ENCODE peak calls at places on chromosomes 11 and 22, in nine cellular contexts. One of them, this sample, is unnamed.

GRCh38 chr22:50046019-50046415 is 12.1 kb downstream of the TTLL8 start:
- DNase-seq in HuH-7.5: no peak
- DNase-seq in stimulated activated CD8-positive, alpha-beta memory T cell treated with anti-CD3 and anti-CD28 coated beads, Interleukin-7, amount 100 ng/mL, for 48 hours: no peak
- DNase-seq in AG10803: no peak
- DNase-seq in nucleus accumbens: no peak
- DNase-seq in Caki2: no peak
- DNase-seq in immature natural killer cell: no peak
- DNase-seq in iPS-NIHi11: no peak
- DNase-seq in ELR: no peak
- DNase-seq in this sample: no peak

GRCh38 chr11:46676436-46677158 is 23.8 kb downstream of the ARHGAP1 start:
- DNase-seq in HuH-7.5: no peak
- DNase-seq in stimulated activated CD8-positive, alpha-beta memory T cell treated with anti-CD3 and anti-CD28 coated beads, Interleukin-7, amount 100 ng/mL, for 48 hours: no peak
- DNase-seq in AG10803: no peak
- DNase-seq in nucleus accumbens: no peak
- DNase-seq in Caki2: no peak
- DNase-seq in immature natural killer cell: no peak
- DNase-seq in iPS-NIHi11: no peak
- DNase-seq in ELR: no peak
- DNase-seq in this sample: no peak

GRCh38 chr11:109784536-109784935 is 308.7 kb upstream of the ZC3H12C start:
- DNase-seq in HuH-7.5: no peak
- DNase-seq in stimulated activated CD8-positive, alpha-beta memory T cell treated with anti-CD3 and anti-CD28 coated beads, Interleukin-7, amount 100 ng/mL, for 48 hours: no peak
- DNase-seq in AG10803: no peak
- DNase-seq in nucleus accumbens: no peak
- DNase-seq in Caki2: no peak
- DNase-seq in immature natural killer cell: no peak
- DNase-seq in iPS-NIHi11: no peak
- DNase-seq in ELR: no peak
- DNase-seq in this sample: no peak

GRCh38 chr11:20238712-20239111 is 78.4 kb upstream of the DBX1 start:
- DNase-seq in HuH-7.5: no peak
- DNase-seq in stimulated activated CD8-positive, alpha-beta memory T cell treated with anti-CD3 and anti-CD28 coated beads, Interleukin-7, amount 100 ng/mL, for 48 hours: no peak
- DNase-seq in AG10803: no peak
- DNase-seq in nucleus accumbens: no peak
- DNase-seq in Caki2: no peak
- DNase-seq in immature natural killer cell: no peak
- DNase-seq in iPS-NIHi11: no peak
- DNase-seq in ELR: no peak
- DNase-seq in this sample: no peak

GRCh38 chr22:50371101-50371648 is 28.0 kb downstream of the PPP6R2 start:
- DNase-seq in HuH-7.5: no peak
- DNase-seq in stimulated activated CD8-positive, alpha-beta memory T cell treated with anti-CD3 and anti-CD28 coated beads, Interleukin-7, amount 100 ng/mL, for 48 hours: no peak
- DNase-seq in AG10803: no peak
- DNase-seq in nucleus accumbens: no peak
- DNase-seq in Caki2: no peak
- DNase-seq in immature natural killer cell: no peak
- DNase-seq in iPS-NIHi11: no peak
- DNase-seq in ELR: no peak
- DNase-seq in this sample: no peak

GRCh38 chr11:83610996-83611395 is 324.8 kb upstream of the CCDC90B start:
- DNase-seq in HuH-7.5: no peak
- DNase-seq in stimulated activated CD8-positive, alpha-beta memory T cell treated with anti-CD3 and anti-CD28 coated beads, Interleukin-7, amount 100 ng/mL, for 48 hours: no peak
- DNase-seq in AG10803: no peak
- DNase-seq in nucleus accumbens: no peak
- DNase-seq in Caki2: no peak
- DNase-seq in immature natural killer cell: no peak
- DNase-seq in iPS-NIHi11: no peak
- DNase-seq in ELR: no peak
- DNase-seq in this sample: no peak

GRCh38 chr22:23156286-23156685 is 11.0 kb downstream of the RAB36 start:
- DNase-seq in HuH-7.5: no peak
- DNase-seq in stimulated activated CD8-positive, alpha-beta memory T cell treated with anti-CD3 and anti-CD28 coated beads, Interleukin-7, amount 100 ng/mL, for 48 hours: no peak
- DNase-seq in AG10803: no peak
- DNase-seq in nucleus accumbens: no peak
- DNase-seq in Caki2: no peak
- DNase-seq in immature natural killer cell: no peak
- DNase-seq in iPS-NIHi11: peak; percentile 68
- DNase-seq in ELR: no peak
- DNase-seq in this sample: no peak

GRCh38 chr11:10309163-10310093 is 4.6 kb downstream of the ADM start:
- DNase-seq in HuH-7.5: no peak
- DNase-seq in stimulated activated CD8-positive, alpha-beta memory T cell treated with anti-CD3 and anti-CD28 coated beads, Interleukin-7, amount 100 ng/mL, for 48 hours: no peak
- DNase-seq in AG10803: peak; percentile 99
- DNase-seq in nucleus accumbens: no peak
- DNase-seq in Caki2: peak; percentile 74
- DNase-seq in immature natural killer cell: no peak
- DNase-seq in iPS-NIHi11: no peak
- DNase-seq in ELR: peak; percentile 79
- DNase-seq in this sample: peak; percentile 94

GRCh38 chr22:39416319-39416718 is 16.7 kb downstream of the TAB1 start:
- DNase-seq in HuH-7.5: no peak
- DNase-seq in stimulated activated CD8-positive, alpha-beta memory T cell treated with anti-CD3 and anti-CD28 coated beads, Interleukin-7, amount 100 ng/mL, for 48 hours: no peak
- DNase-seq in AG10803: no peak
- DNase-seq in nucleus accumbens: no peak
- DNase-seq in Caki2: no peak
- DNase-seq in immature natural killer cell: no peak
- DNase-seq in iPS-NIHi11: no peak
- DNase-seq in ELR: no peak
- DNase-seq in this sample: no peak

GRCh38 chr11:100630898-100631297 is 56.2 kb upstream of the ARHGAP42 start:
- DNase-seq in HuH-7.5: no peak
- DNase-seq in stimulated activated CD8-positive, alpha-beta memory T cell treated with anti-CD3 and anti-CD28 coated beads, Interleukin-7, amount 100 ng/mL, for 48 hours: no peak
- DNase-seq in AG10803: no peak
- DNase-seq in nucleus accumbens: no peak
- DNase-seq in Caki2: no peak
- DNase-seq in immature natural killer cell: no peak
- DNase-seq in iPS-NIHi11: no peak
- DNase-seq in ELR: no peak
- DNase-seq in this sample: no peak

GRCh38 chr11:70415176-70415575 is 16.8 kb downstream of the CTTN start:
- DNase-seq in HuH-7.5: no peak
- DNase-seq in stimulated activated CD8-positive, alpha-beta memory T cell treated with anti-CD3 and anti-CD28 coated beads, Interleukin-7, amount 100 ng/mL, for 48 hours: no peak
- DNase-seq in AG10803: peak; percentile 84
- DNase-seq in nucleus accumbens: no peak
- DNase-seq in Caki2: no peak
- DNase-seq in immature natural killer cell: no peak
- DNase-seq in iPS-NIHi11: no peak
- DNase-seq in ELR: peak; percentile 89
- DNase-seq in this sample: peak; percentile 73

GRCh38 chr11:71155846-71156245 is 96.5 kb downstream of the SHANK2 start:
- DNase-seq in HuH-7.5: no peak
- DNase-seq in stimulated activated CD8-positive, alpha-beta memory T cell treated with anti-CD3 and anti-CD28 coated beads, Interleukin-7, amount 100 ng/mL, for 48 hours: no peak
- DNase-seq in AG10803: no peak
- DNase-seq in nucleus accumbens: no peak
- DNase-seq in Caki2: no peak
- DNase-seq in immature natural killer cell: no peak
- DNase-seq in iPS-NIHi11: no peak
- DNase-seq in ELR: no peak
- DNase-seq in this sample: no peak

GRCh38 chr11:14974723-14975587 is 2.8 kb upstream of the CALCA start:
- DNase-seq in HuH-7.5: peak; percentile 63
- DNase-seq in stimulated activated CD8-positive, alpha-beta memory T cell treated with anti-CD3 and anti-CD28 coated beads, Interleukin-7, amount 100 ng/mL, for 48 hours: peak; percentile 36
- DNase-seq in AG10803: peak; percentile 23
- DNase-seq in nucleus accumbens: no peak
- DNase-seq in Caki2: no peak
- DNase-seq in immature natural killer cell: no peak
- DNase-seq in iPS-NIHi11: peak; percentile 54
- DNase-seq in ELR: peak; percentile 55
- DNase-seq in this sample: no peak

GRCh38 chr11:120254788-120255518 is 15.0 kb downstream of the POU2F3 start:
- DNase-seq in HuH-7.5: no peak
- DNase-seq in stimulated activated CD8-positive, alpha-beta memory T cell treated with anti-CD3 and anti-CD28 coated beads, Interleukin-7, amount 100 ng/mL, for 48 hours: no peak
- DNase-seq in AG10803: no peak
- DNase-seq in nucleus accumbens: no peak
- DNase-seq in Caki2: no peak
- DNase-seq in immature natural killer cell: no peak
- DNase-seq in iPS-NIHi11: peak; percentile 82
- DNase-seq in ELR: no peak
- DNase-seq in this sample: no peak

GRCh38 chr11:11964774-11965150 is 43.7 kb downstream of the DKK3 start:
- DNase-seq in HuH-7.5: no peak
- DNase-seq in stimulated activated CD8-positive, alpha-beta memory T cell treated with anti-CD3 and anti-CD28 coated beads, Interleukin-7, amount 100 ng/mL, for 48 hours: no peak
- DNase-seq in AG10803: no peak
- DNase-seq in nucleus accumbens: no peak
- DNase-seq in Caki2: no peak
- DNase-seq in immature natural killer cell: no peak
- DNase-seq in iPS-NIHi11: no peak
- DNase-seq in ELR: no peak
- DNase-seq in this sample: no peak

GRCh38 chr22:44698531-44699421 is 3.2 kb upstream of the PRR5 start:
- DNase-seq in HuH-7.5: no peak
- DNase-seq in stimulated activated CD8-positive, alpha-beta memory T cell treated with anti-CD3 and anti-CD28 coated beads, Interleukin-7, amount 100 ng/mL, for 48 hours: no peak
- DNase-seq in AG10803: peak; percentile 99
- DNase-seq in nucleus accumbens: no peak
- DNase-seq in Caki2: peak; percentile 87
- DNase-seq in immature natural killer cell: peak; percentile 29
- DNase-seq in iPS-NIHi11: peak; percentile 44
- DNase-seq in ELR: peak; percentile 72
- DNase-seq in this sample: peak; percentile 96

GRCh38 chr11:70715636-70716035 is 317.3 kb downstream of the CTTN start:
- DNase-seq in HuH-7.5: no peak
- DNase-seq in stimulated activated CD8-positive, alpha-beta memory T cell treated with anti-CD3 and anti-CD28 coated beads, Interleukin-7, amount 100 ng/mL, for 48 hours: no peak
- DNase-seq in AG10803: no peak
- DNase-seq in nucleus accumbens: no peak
- DNase-seq in Caki2: no peak
- DNase-seq in immature natural killer cell: no peak
- DNase-seq in iPS-NIHi11: no peak
- DNase-seq in ELR: no peak
- DNase-seq in this sample: no peak

GRCh38 chr11:45673441-45673840 is 8.0 kb upstream of the CHST1 start:
- DNase-seq in HuH-7.5: no peak
- DNase-seq in stimulated activated CD8-positive, alpha-beta memory T cell treated with anti-CD3 and anti-CD28 coated beads, Interleukin-7, amount 100 ng/mL, for 48 hours: no peak
- DNase-seq in AG10803: no peak
- DNase-seq in nucleus accumbens: no peak
- DNase-seq in Caki2: no peak
- DNase-seq in immature natural killer cell: no peak
- DNase-seq in iPS-NIHi11: no peak
- DNase-seq in ELR: no peak
- DNase-seq in this sample: no peak

GRCh38 chr22:46102752-46103151 is 47.6 kb upstream of the PPARA start:
- DNase-seq in HuH-7.5: no peak
- DNase-seq in stimulated activated CD8-positive, alpha-beta memory T cell treated with anti-CD3 and anti-CD28 coated beads, Interleukin-7, amount 100 ng/mL, for 48 hours: no peak
- DNase-seq in AG10803: no peak
- DNase-seq in nucleus accumbens: no peak
- DNase-seq in Caki2: no peak
- DNase-seq in immature natural killer cell: no peak
- DNase-seq in iPS-NIHi11: no peak
- DNase-seq in ELR: no peak
- DNase-seq in this sample: no peak

GRCh38 chr22:48055827-48056226 is 1293.4 kb downstream of the TBC1D22A start:
- DNase-seq in HuH-7.5: no peak
- DNase-seq in stimulated activated CD8-positive, alpha-beta memory T cell treated with anti-CD3 and anti-CD28 coated beads, Interleukin-7, amount 100 ng/mL, for 48 hours: no peak
- DNase-seq in AG10803: no peak
- DNase-seq in nucleus accumbens: no peak
- DNase-seq in Caki2: no peak
- DNase-seq in immature natural killer cell: no peak
- DNase-seq in iPS-NIHi11: no peak
- DNase-seq in ELR: no peak
- DNase-seq in this sample: no peak

GRCh38 chr11:14898286-14899086 is 6.5 kb upstream of the CYP2R1 start:
- DNase-seq in HuH-7.5: no peak
- DNase-seq in stimulated activated CD8-positive, alpha-beta memory T cell treated with anti-CD3 and anti-CD28 coated beads, Interleukin-7, amount 100 ng/mL, for 48 hours: no peak
- DNase-seq in AG10803: no peak
- DNase-seq in nucleus accumbens: no peak
- DNase-seq in Caki2: no peak
- DNase-seq in immature natural killer cell: no peak
- DNase-seq in iPS-NIHi11: no peak
- DNase-seq in ELR: no peak
- DNase-seq in this sample: no peak

GRCh38 chr11:3171931-3172560 is 6.9 kb upstream of the OSBPL5 start:
- DNase-seq in HuH-7.5: no peak
- DNase-seq in stimulated activated CD8-positive, alpha-beta memory T cell treated with anti-CD3 and anti-CD28 coated beads, Interleukin-7, amount 100 ng/mL, for 48 hours: no peak
- DNase-seq in AG10803: no peak
- DNase-seq in nucleus accumbens: no peak
- DNase-seq in Caki2: no peak
- DNase-seq in immature natural killer cell: no peak
- DNase-seq in iPS-NIHi11: no peak
- DNase-seq in ELR: no peak
- DNase-seq in this sample: no peak

GRCh38 chr11:44288133-44288526 is 21.8 kb downstream of the ALX4 start:
- DNase-seq in HuH-7.5: no peak
- DNase-seq in stimulated activated CD8-positive, alpha-beta memory T cell treated with anti-CD3 and anti-CD28 coated beads, Interleukin-7, amount 100 ng/mL, for 48 hours: no peak
- DNase-seq in AG10803: no peak
- DNase-seq in nucleus accumbens: no peak
- DNase-seq in Caki2: no peak
- DNase-seq in immature natural killer cell: no peak
- DNase-seq in iPS-NIHi11: no peak
- DNase-seq in ELR: no peak
- DNase-seq in this sample: no peak

GRCh38 chr11:65043881-65044501 is 3.0 kb downstream of the SAC3D1 start:
- DNase-seq in HuH-7.5: no peak
- DNase-seq in stimulated activated CD8-positive, alpha-beta memory T cell treated with anti-CD3 and anti-CD28 coated beads, Interleukin-7, amount 100 ng/mL, for 48 hours: no peak
- DNase-seq in AG10803: peak; percentile 58
- DNase-seq in nucleus accumbens: no peak
- DNase-seq in Caki2: no peak
- DNase-seq in immature natural killer cell: no peak
- DNase-seq in iPS-NIHi11: no peak
- DNase-seq in ELR: peak; percentile 41
- DNase-seq in this sample: peak; percentile 43

GRCh38 chr22:24421428-24421931 is 5.9 kb upstream of the ADORA2A start:
- DNase-seq in HuH-7.5: peak; percentile 85
- DNase-seq in stimulated activated CD8-positive, alpha-beta memory T cell treated with anti-CD3 and anti-CD28 coated beads, Interleukin-7, amount 100 ng/mL, for 48 hours: no peak
- DNase-seq in AG10803: no peak
- DNase-seq in nucleus accumbens: no peak
- DNase-seq in Caki2: no peak
- DNase-seq in immature natural killer cell: no peak
- DNase-seq in iPS-NIHi11: peak; percentile 83
- DNase-seq in ELR: peak; percentile 44
- DNase-seq in this sample: no peak

GRCh38 chr11:130600616-130601015 is 152.2 kb downstream of the ADAMTS15 start:
- DNase-seq in HuH-7.5: no peak
- DNase-seq in stimulated activated CD8-positive, alpha-beta memory T cell treated with anti-CD3 and anti-CD28 coated beads, Interleukin-7, amount 100 ng/mL, for 48 hours: no peak
- DNase-seq in AG10803: no peak
- DNase-seq in nucleus accumbens: no peak
- DNase-seq in Caki2: no peak
- DNase-seq in immature natural killer cell: no peak
- DNase-seq in iPS-NIHi11: no peak
- DNase-seq in ELR: no peak
- DNase-seq in this sample: no peak

GRCh38 chr11:16335236-16335962 is 20.9 kb downstream of the SOX6 start:
- DNase-seq in HuH-7.5: no peak
- DNase-seq in stimulated activated CD8-positive, alpha-beta memory T cell treated with anti-CD3 and anti-CD28 coated beads, Interleukin-7, amount 100 ng/mL, for 48 hours: no peak
- DNase-seq in AG10803: no peak
- DNase-seq in nucleus accumbens: no peak
- DNase-seq in Caki2: no peak
- DNase-seq in immature natural killer cell: no peak
- DNase-seq in iPS-NIHi11: no peak
- DNase-seq in ELR: no peak
- DNase-seq in this sample: no peak

GRCh38 chr11:3929689-3930088 is 74.2 kb downstream of the STIM1 start:
- DNase-seq in HuH-7.5: no peak
- DNase-seq in stimulated activated CD8-positive, alpha-beta memory T cell treated with anti-CD3 and anti-CD28 coated beads, Interleukin-7, amount 100 ng/mL, for 48 hours: no peak
- DNase-seq in AG10803: no peak
- DNase-seq in nucleus accumbens: no peak
- DNase-seq in Caki2: no peak
- DNase-seq in immature natural killer cell: no peak
- DNase-seq in iPS-NIHi11: no peak
- DNase-seq in ELR: no peak
- DNase-seq in this sample: no peak

GRCh38 chr11:117928818-117929567 is at the start of gene TMPRSS13:
- DNase-seq in HuH-7.5: no peak
- DNase-seq in stimulated activated CD8-positive, alpha-beta memory T cell treated with anti-CD3 and anti-CD28 coated beads, Interleukin-7, amount 100 ng/mL, for 48 hours: no peak
- DNase-seq in AG10803: no peak
- DNase-seq in nucleus accumbens: no peak
- DNase-seq in Caki2: no peak
- DNase-seq in immature natural killer cell: no peak
- DNase-seq in iPS-NIHi11: peak; percentile 74
- DNase-seq in ELR: no peak
- DNase-seq in this sample: no peak

GRCh38 chr11:68270334-68271022 is 1.3 kb downstream of the C11orf24 start:
- DNase-seq in HuH-7.5: peak; percentile 79
- DNase-seq in stimulated activated CD8-positive, alpha-beta memory T cell treated with anti-CD3 and anti-CD28 coated beads, Interleukin-7, amount 100 ng/mL, for 48 hours: no peak
- DNase-seq in AG10803: no peak
- DNase-seq in nucleus accumbens: no peak
- DNase-seq in Caki2: no peak
- DNase-seq in immature natural killer cell: no peak
- DNase-seq in iPS-NIHi11: no peak
- DNase-seq in ELR: no peak
- DNase-seq in this sample: no peak

GRCh38 chr11:110897035-110897434 is 184.8 kb upstream of the ARHGAP20 start:
- DNase-seq in HuH-7.5: no peak
- DNase-seq in stimulated activated CD8-positive, alpha-beta memory T cell treated with anti-CD3 and anti-CD28 coated beads, Interleukin-7, amount 100 ng/mL, for 48 hours: no peak
- DNase-seq in AG10803: peak; percentile 82
- DNase-seq in nucleus accumbens: no peak
- DNase-seq in Caki2: no peak
- DNase-seq in immature natural killer cell: no peak
- DNase-seq in iPS-NIHi11: no peak
- DNase-seq in ELR: no peak
- DNase-seq in this sample: no peak